ENCODE peak calls at places on chromosomes 11 and 22, in four cellular contexts. One of them, this sample, is unnamed.

GRCh38 chr11:113114452-113115027 is 153.3 kb downstream of the NCAM1 start:
- DNase-seq in ACHN: peak
- DNase-seq in cerebellar nuclear complex: peak
- DNase-seq in SIG-M5: no peak
- DNase-seq in this sample: no peak

GRCh38 chr11:126443120-126443519 is 87.6 kb downstream of the ST3GAL4 start:
- DNase-seq in ACHN: no peak
- DNase-seq in cerebellar nuclear complex: peak
- DNase-seq in SIG-M5: no peak
- DNase-seq in this sample: no peak

GRCh38 chr22:36870250-36870649 is 9.4 kb downstream of the NCF4 start:
- DNase-seq in SIG-M5: no peak
- DNase-seq in cerebellar nuclear complex: no peak
- DNase-seq in ACHN: no peak
- DNase-seq in this sample: no peak

GRCh38 chr22:26547426-26547825 is 35.2 kb upstream of the TFIP11 start:
- DNase-seq in ACHN: no peak
- DNase-seq in cerebellar nuclear complex: no peak
- DNase-seq in SIG-M5: no peak
- DNase-seq in this sample: no peak

GRCh38 chr11:33775064-33775807 is 916 bp upstream of the FBXO3 start:
- DNase-seq in cerebellar nuclear complex: no peak
- DNase-seq in SIG-M5: no peak
- DNase-seq in ACHN: peak
- DNase-seq in this sample: no peak

GRCh38 chr22:20750461-20751184 is 23.3 kb upstream of the SERPIND1 start:
- DNase-seq in cerebellar nuclear complex: peak
- DNase-seq in SIG-M5: no peak
- DNase-seq in ACHN: peak
- DNase-seq in this sample: no peak

GRCh38 chr11:92325416-92325815 is 100.8 kb downstream of the FAT3 start:
- DNase-seq in cerebellar nuclear complex: no peak
- DNase-seq in ACHN: no peak
- DNase-seq in SIG-M5: no peak
- DNase-seq in this sample: no peak

GRCh38 chr11:66317766-66318575 is 1.1 kb upstream of the CD248 start:
- DNase-seq in cerebellar nuclear complex: no peak
- DNase-seq in SIG-M5: peak
- DNase-seq in ACHN: no peak
- DNase-seq in this sample: peak

GRCh38 chr11:12696911-12697581 is 22.8 kb downstream of the TEAD1 start:
- DNase-seq in ACHN: no peak
- DNase-seq in SIG-M5: no peak
- DNase-seq in cerebellar nuclear complex: no peak
- DNase-seq in this sample: no peak

GRCh38 chr11:131943296-131943695 is 572.9 kb downstream of the NTM start:
- DNase-seq in cerebellar nuclear complex: peak
- DNase-seq in ACHN: no peak
- DNase-seq in SIG-M5: no peak
- DNase-seq in this sample: no peak

GRCh38 chr11:112400615-112401014 is 140.0 kb upstream of the PLET1 start:
- DNase-seq in ACHN: no peak
- DNase-seq in SIG-M5: no peak
- DNase-seq in cerebellar nuclear complex: no peak
- DNase-seq in this sample: no peak

GRCh38 chr22:36166518-36167220 is 6.1 kb upstream of the APOL3 start:
- DNase-seq in SIG-M5: no peak
- DNase-seq in ACHN: no peak
- DNase-seq in cerebellar nuclear complex: no peak
- DNase-seq in this sample: peak

GRCh38 chr11:65617990-65618751 is 2.6 kb downstream of the PCNX3 start:
- DNase-seq in SIG-M5: no peak
- DNase-seq in ACHN: no peak
- DNase-seq in cerebellar nuclear complex: no peak
- DNase-seq in this sample: no peak

GRCh38 chr22:37623075-37624016 is 14.7 kb downstream of the GGA1 start:
- DNase-seq in SIG-M5: no peak
- DNase-seq in cerebellar nuclear complex: no peak
- DNase-seq in ACHN: peak
- DNase-seq in this sample: peak

GRCh38 chr11:44968510-44968909 is 17.8 kb upstream of the TP53I11 start:
- DNase-seq in SIG-M5: no peak
- DNase-seq in ACHN: no peak
- DNase-seq in cerebellar nuclear complex: no peak
- DNase-seq in this sample: no peak

GRCh38 chr22:49181942-49182341 is 645.7 kb downstream of the BRD1 start:
- DNase-seq in ACHN: no peak
- DNase-seq in SIG-M5: no peak
- DNase-seq in cerebellar nuclear complex: no peak
- DNase-seq in this sample: no peak

GRCh38 chr11:46346886-46347636 is at the start of gene DGKZ:
- DNase-seq in cerebellar nuclear complex: peak
- DNase-seq in ACHN: peak
- DNase-seq in SIG-M5: no peak
- DNase-seq in this sample: peak

GRCh38 chr11:61972796-61973602 is 5.6 kb upstream of the FTH1 start:
- DNase-seq in cerebellar nuclear complex: no peak
- DNase-seq in ACHN: peak
- DNase-seq in SIG-M5: no peak
- DNase-seq in this sample: no peak

GRCh38 chr11:103907548-103908455 is 128.6 kb upstream of the DDI1 start:
- DNase-seq in ACHN: no peak
- DNase-seq in SIG-M5: no peak
- DNase-seq in cerebellar nuclear complex: no peak
- DNase-seq in this sample: no peak

GRCh38 chr11:34860034-34860433 is 56.1 kb downstream of the APIP start:
- DNase-seq in cerebellar nuclear complex: no peak
- DNase-seq in SIG-M5: no peak
- DNase-seq in ACHN: no peak
- DNase-seq in this sample: no peak